ENCODE peak calls at places on chromosomes 6 and 20, in five cellular contexts. I, L, P, R and A are unnamed samples.
A peak's percentile ranks its signal among the peaks of the same experiment; 100 is the strongest.

GRCh38 chr6:20539387-20539786 is 5.1 kb downstream of the CDKAL1 start:
- DNase-seq in I (no peak), L (no peak), P (no peak), R (no peak), A (no peak)

GRCh38 chr6:155050311-155050710 is 55.2 kb downstream of the TIAM2 start:
- DNase-seq in I (no peak), L (peak; percentile 47), P (no peak), R (no peak), A (no peak)

GRCh38 chr6:121723623-121724022 is 288.2 kb downstream of the GJA1 start:
- DNase-seq in I (no peak), L (no peak), P (no peak), R (no peak), A (no peak)

GRCh38 chr6:44528716-44529115 is 141.2 kb downstream of the CDC5L start:
- DNase-seq in I (no peak), L (no peak), P (no peak), R (no peak), A (no peak)

GRCh38 chr6:75326557-75327258 is 42.1 kb upstream of the TMEM30A start:
- DNase-seq in I (no peak), L (peak; percentile 71), P (no peak), R (no peak), A (no peak)

GRCh38 chr6:159084493-159085091 is 39.8 kb upstream of the TAGAP start:
- DNase-seq in I (no peak), L (peak; percentile 72), P (no peak), R (no peak), A (no peak)

GRCh38 chr6:148348335-148348734 is 5.7 kb downstream of the SASH1 start:
- DNase-seq in I (no peak), L (no peak), P (no peak), R (no peak), A (no peak)

GRCh38 chr6:138965291-138965874 is 22.7 kb downstream of the REPS1 start:
- DNase-seq in I (no peak), L (no peak), P (no peak), R (no peak), A (no peak)

GRCh38 chr6:121222656-121223055 is 111.6 kb downstream of the TBC1D32 start:
- DNase-seq in I (no peak), L (peak; percentile 79), P (no peak), R (no peak), A (no peak)

GRCh38 chr20:32359633-32360332 is 1.7 kb downstream of the ASXL1 start:
- DNase-seq in I (no peak), L (peak; percentile 31), P (no peak), R (no peak), A (no peak)

GRCh38 chr20:19992996-19993908 is 23.9 kb upstream of the NAA20 start:
- DNase-seq in I (no peak), L (peak; percentile 91), P (peak; percentile 76), R (peak; percentile 43), A (no peak)

GRCh38 chr20:1376453-1377270 is 16.2 kb downstream of the FKBP1A start:
- DNase-seq in I (no peak), L (no peak), P (no peak), R (no peak), A (no peak)

GRCh38 chr6:26327450-26328264 is 37.3 kb upstream of the BTN3A2 start:
- DNase-seq in I (peak; percentile 28), L (peak; percentile 81), P (no peak), R (peak; percentile 88), A (no peak)

GRCh38 chr6:155301867-155302266 is 12.4 kb downstream of the TFB1M start:
- DNase-seq in I (no peak), L (peak; percentile 55), P (no peak), R (no peak), A (no peak)

GRCh38 chr20:53907968-53908751 is 162.2 kb downstream of the BCAS1 start:
- DNase-seq in I (no peak), L (no peak), P (no peak), R (no peak), A (no peak)
- H3K4me1 ChIP-seq in I (peaks cover 15% of the 10 kb centered on the region), L (peaks cover 6% of the 10 kb centered on the region), P (no peaks in the 10 kb centered on the region), R (peaks cover 28% of the 10 kb centered on the region), A (no peaks in the 10 kb centered on the region)

DNA sequence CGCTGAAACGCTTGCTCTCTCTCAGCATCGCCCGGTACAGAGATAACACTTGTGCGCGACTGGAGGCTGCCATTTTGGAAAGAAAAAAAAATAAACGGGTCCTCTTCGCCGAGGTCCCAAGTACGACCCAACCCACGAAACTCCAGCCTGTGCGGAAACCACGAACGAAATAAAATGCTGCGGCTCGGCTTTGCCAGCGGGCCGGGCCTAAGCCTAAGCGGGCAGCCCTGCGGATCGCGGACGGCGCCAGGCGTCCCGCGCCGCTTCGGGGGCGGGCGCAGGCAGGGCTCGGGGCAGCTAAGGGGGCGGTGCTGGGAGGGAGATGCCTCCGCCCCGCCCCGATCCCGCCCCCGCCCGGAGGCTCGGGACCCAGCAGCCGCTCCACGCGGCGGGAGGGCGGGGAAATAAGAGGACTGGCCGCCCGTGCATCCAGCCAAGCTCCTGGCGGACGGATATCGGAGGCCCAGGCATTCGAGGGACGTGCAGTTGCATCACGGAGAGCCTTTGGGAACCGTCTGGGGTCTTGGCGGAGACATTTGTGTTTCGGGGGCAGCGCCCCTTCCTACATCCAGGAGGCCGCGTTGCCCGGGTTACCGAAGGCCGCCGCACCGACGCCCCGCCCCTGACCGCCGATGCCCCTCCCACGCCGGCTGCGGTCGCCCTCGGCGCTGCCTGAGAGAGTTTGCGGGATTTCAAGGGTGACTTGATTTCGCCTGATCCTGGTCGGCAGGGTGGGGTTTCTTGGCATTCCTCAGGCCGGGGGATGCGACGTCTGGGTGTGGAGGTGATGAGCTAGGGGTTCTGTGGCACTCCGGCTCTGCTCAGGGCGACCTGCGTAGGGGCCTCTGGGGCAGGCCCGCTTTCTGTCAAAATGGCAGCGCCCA is at the start of the genes FARS2 and LYRM4:
- DNase-seq in I (peak; percentile 91), L (peak; percentile 73), P (peak; percentile 94), R (peak; percentile 79), A (peak; percentile 90)
- TF ChIP-seq POLR2A in I (no peak), L (peak; percentile 45), P (no peak), R (peak; percentile 63), A (no peak)

GRCh38 chr6:90495216-90495817 is 91.6 kb downstream of the MAP3K7 start:
- DNase-seq in I (no peak), L (no peak), P (no peak), R (no peak), A (no peak)

GRCh38 chr6:90492798-90493197 is 94.1 kb downstream of the MAP3K7 start:
- DNase-seq in I (no peak), L (no peak), P (no peak), R (no peak), A (no peak)

GRCh38 chr6:90492369-90492768 is 94.5 kb downstream of the MAP3K7 start:
- DNase-seq in I (no peak), L (no peak), P (no peak), R (no peak), A (no peak)

GRCh38 chr6:90494067-90494773 is 92.7 kb downstream of the MAP3K7 start:
- DNase-seq in I (no peak), L (no peak), P (no peak), R (no peak), A (no peak)

GRCh38 chr6:90493332-90493731 is 93.5 kb downstream of the MAP3K7 start:
- DNase-seq in I (no peak), L (peak; percentile 54), P (no peak), R (no peak), A (no peak)
- H3K4me1 ChIP-seq in I (no peaks in the 10 kb centered on the region), L (no peaks in the 10 kb centered on the region), P (no peaks in the 10 kb centered on the region), R (no peaks in the 10 kb centered on the region), A (no peaks in the 10 kb centered on the region)

GRCh38 chr6:142718667-142719191 is 226.2 kb downstream of the HIVEP2 start:
- DNase-seq in I (no peak), L (no peak), P (no peak), R (no peak), A (no peak)
- TF ChIP-seq POLR2A in I (no peak), L (no peak), P (no peak), R (no peak), A (no peak)

GRCh38 chr20:49965781-49966304 is 16.9 kb upstream of the SNAI1 start:
- DNase-seq in I (no peak), L (no peak), P (peak; percentile 30), R (peak; percentile 58), A (no peak)

GRCh38 chr20:49956689-49957443 is 20.7 kb downstream of the RNF114 start:
- DNase-seq in I (no peak), L (no peak), P (no peak), R (peak; percentile 75), A (no peak)

GRCh38 chr20:49957487-49957938 is 21.3 kb downstream of the RNF114 start:
- DNase-seq in I (no peak), L (no peak), P (peak; percentile 67), R (peak; percentile 56), A (no peak)

GRCh38 chr20:49964964-49965780 is 17.6 kb upstream of the SNAI1 start:
- DNase-seq in I (peak; percentile 31), L (no peak), P (peak; percentile 52), R (peak; percentile 76), A (no peak)

DNA sequence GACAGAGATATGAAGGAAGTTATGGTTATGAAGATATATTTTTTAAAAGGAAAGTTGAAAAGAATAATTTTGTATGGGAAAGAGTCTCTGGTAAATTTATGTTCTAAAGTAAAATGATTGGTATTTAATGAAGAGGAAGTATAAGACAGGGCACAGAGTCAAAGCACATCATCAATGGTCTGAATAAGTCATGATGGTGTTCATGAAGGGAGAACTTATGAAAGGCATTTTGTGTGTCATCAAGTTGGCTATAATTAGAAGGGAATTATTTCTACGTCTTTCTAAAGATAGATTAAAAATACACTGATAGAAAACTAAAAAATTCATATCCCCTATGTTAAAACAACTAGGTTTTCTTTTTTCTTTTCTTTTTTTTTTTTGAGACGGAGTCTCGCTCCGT is 21.4 kb upstream of the SNAI1 start:
- DNase-seq in I (no peak), L (peak; percentile 53), P (no peak), R (no peak), A (no peak)
- H3K4me1 ChIP-seq in I (no peaks in the 10 kb centered on the region), L (no peaks in the 10 kb centered on the region), P (peaks cover 19% of the 10 kb centered on the region), R (peaks cover 34% of the 10 kb centered on the region), A (no peaks in the 10 kb centered on the region)

GRCh38 chr6:16804007-16804303 is 42.7 kb upstream of the ATXN1 start:
- DNase-seq in I (no peak), L (no peak), P (no peak), R (no peak), A (no peak)

GRCh38 chr6:16802071-16802470 is 40.8 kb upstream of the ATXN1 start:
- DNase-seq in I (no peak), L (peak; percentile 48), P (no peak), R (no peak), A (no peak)

GRCh38 chr6:16805190-16805860 is 44.1 kb upstream of the ATXN1 start:
- DNase-seq in I (no peak), L (no peak), P (no peak), R (peak; percentile 23), A (no peak)

GRCh38 chr6:16804515-16805161 is 43.4 kb upstream of the ATXN1 start:
- DNase-seq in I (no peak), L (no peak), P (no peak), R (no peak), A (no peak)

DNA sequence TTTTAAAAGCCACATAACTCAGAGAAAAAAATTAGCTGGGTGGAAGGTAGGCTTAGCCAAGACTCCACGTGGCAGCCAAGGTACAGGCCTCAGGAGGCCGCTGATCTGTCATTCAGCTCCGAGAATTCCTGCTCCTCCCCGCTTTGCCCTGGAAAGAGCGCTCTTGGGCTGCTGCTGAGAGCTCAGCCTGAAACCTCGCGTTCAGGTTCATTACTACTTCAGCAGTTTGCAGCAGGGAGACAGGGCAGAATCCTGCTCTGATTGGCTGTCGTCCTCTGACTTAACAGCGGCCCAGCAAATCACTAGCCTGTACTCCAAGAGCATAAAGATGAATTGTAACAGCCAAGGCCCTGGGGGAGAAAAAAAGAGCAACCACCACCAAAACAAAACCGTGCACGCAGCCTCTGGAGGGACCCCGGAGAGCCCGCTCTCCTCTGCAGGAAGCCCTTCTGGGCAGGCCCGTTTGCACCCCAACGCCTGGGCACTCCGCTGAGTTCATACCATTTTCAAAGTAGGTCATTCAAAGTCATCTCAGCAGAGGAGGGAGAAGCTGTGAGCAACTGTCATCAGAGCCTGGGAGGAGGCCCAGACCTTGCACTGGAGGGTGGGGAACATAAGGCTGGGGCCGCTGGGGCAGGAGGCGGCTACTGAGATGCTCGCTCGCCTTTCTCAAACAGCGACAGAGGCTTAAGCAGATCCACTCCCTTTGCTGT is 42.2 kb upstream of the ATXN1 start:
- DNase-seq in I (peak; percentile 14), L (peak; percentile 82), P (peak; percentile 35), R (peak; percentile 56), A (peak; percentile 73)
- TF ChIP-seq POLR2A in I (no peak), L (no peak), P (no peak), R (no peak), A (no peak)